ENCODE peak calls at places on chromosomes 4 and X, in four cellular contexts. J is breast epithelium, A is sciatic nerve, L is H4. K is an unnamed sample.

GRCh38 chrX:46209768-46210167 is 335.5 kb downstream of the ZNF674 start:
- DNase-seq in L (no peak), J (no peak), A (no peak), K (no peak)

GRCh38 chr4:169484485-169484884 is 127.9 kb downstream of the NEK1 start:
- DNase-seq in J (no peak), A (no peak), L (no peak), K (no peak)

GRCh38 chrX:39975094-39975865 is 122.5 kb downstream of the BCOR start:
- DNase-seq in L (peak; percentile 10), J (peak; percentile 63), A (no peak), K (no peak)

GRCh38 chr4:28350485-28350884 is 1489.8 kb downstream of the STIM2 start:
- DNase-seq in J (no peak), L (no peak), A (no peak), K (no peak)

GRCh38 chr4:156459584-156459983 is 505.9 kb upstream of the CTSO start:
- DNase-seq in J (no peak), L (no peak), A (no peak), K (no peak)

GRCh38 chrX:151393514-151393913 is 3.5 kb upstream of the VMA21 start:
- DNase-seq in J (no peak), A (no peak), L (no peak), K (no peak)

GRCh38 chrX:47030339-47030738 is 47.9 kb upstream of the RGN start:
- DNase-seq in A (no peak), L (peak; percentile 28), J (no peak), K (no peak)

GRCh38 chrX:88604433-88605221 is 142.4 kb upstream of the CPXCR1 start:
- DNase-seq in J (no peak), L (no peak), A (no peak), K (no peak)

GRCh38 chrX:133970021-133970550 is 15.3 kb downstream of the GPC3 start:
- DNase-seq in L (no peak), A (no peak), J (no peak), K (no peak)

GRCh38 chr4:67101612-67102011 is 443.7 kb downstream of the CENPC start:
- DNase-seq in J (no peak), A (no peak), L (no peak), K (no peak)

GRCh38 chr4:119592708-119593298 is 35.8 kb downstream of the PDE5A start:
- DNase-seq in J (no peak), A (no peak), L (no peak), K (no peak)

GRCh38 chr4:153655928-153656327 is 28.2 kb upstream of the TLR2 start:
- DNase-seq in A (peak; percentile 71), L (no peak), J (no peak), K (no peak)

GRCh38 chr4:17494258-17494657 is 17.6 kb downstream of the QDPR start:
- DNase-seq in J (no peak), A (no peak), L (peak; percentile 81), K (no peak)

GRCh38 chrX:118802857-118803256 is 20.8 kb upstream of the ZCCHC12 start:
- DNase-seq in J (no peak), L (no peak), A (no peak), K (no peak)

GRCh38 chrX:50470103-50471031 is at the start of gene DGKK:
- DNase-seq in J (no peak), A (peak; percentile 52), L (no peak), K (peak; percentile 47)

GRCh38 chr4:88583643-88584470 is 8.4 kb upstream of the HERC3 start:
- DNase-seq in A (no peak), J (no peak), L (no peak), K (no peak)

GRCh38 chr4:11719879-11720278 is 291.2 kb upstream of the HS3ST1 start:
- DNase-seq in A (no peak), J (no peak), L (no peak), K (no peak)